ENCODE peak calls at places on chromosomes 2 and 18, in eight cellular contexts. N, D, Q, Y, F, B, U and R are unnamed samples.

GRCh38 chr2:228986961-228987360 is 284.1 kb downstream of the PID1 start:
- DNase-seq in N (no peak), D (no peak), Q (peak), Y (no peak), F (no peak), B (no peak), U (peak), R (no peak)

GRCh38 chr2:25825238-25825637 is 53.0 kb downstream of the ASXL2 start:
- DNase-seq in N (no peak), D (peak), Q (no peak), Y (no peak), F (no peak), B (peak), U (no peak), R (no peak)

GRCh38 chr2:241007880-241008710 is 9.7 kb downstream of the SNED1 start:
- DNase-seq in N (no peak), D (no peak), Q (no peak), Y (no peak), F (no peak), B (no peak), U (no peak), R (peak)

GRCh38 chr2:43340945-43341356 is 114.5 kb upstream of the ZFP36L2 start:
- DNase-seq in N (no peak), D (no peak), Q (peak), Y (no peak), F (no peak), B (no peak), U (peak), R (no peak)

GRCh38 chr18:77634495-77634894 is 384.8 kb downstream of the GALR1 start:
- DNase-seq in N (no peak), D (no peak), Q (no peak), Y (no peak), F (no peak), B (no peak), U (no peak), R (no peak)

GRCh38 chr2:68465081-68465916 is 1.8 kb downstream of the FBXO48 start:
- DNase-seq in N (no peak), D (peak), Q (peak), Y (no peak), F (no peak), B (no peak), U (no peak), R (no peak)

GRCh38 chr2:3588084-3588483 is 6.8 kb upstream of the COLEC11 start:
- DNase-seq in N (no peak), D (no peak), Q (no peak), Y (no peak), F (no peak), B (no peak), U (no peak), R (no peak)

GRCh38 chr2:211468881-211469280 is 912.5 kb downstream of the CPS1 start:
- DNase-seq in N (no peak), D (no peak), Q (no peak), Y (no peak), F (no peak), B (no peak), U (no peak), R (no peak)

GRCh38 chr18:9855686-9856085 is 30.1 kb upstream of the TXNDC2 start:
- DNase-seq in N (no peak), D (no peak), Q (no peak), Y (no peak), F (no peak), B (no peak), U (no peak), R (no peak)

GRCh38 chr2:223779877-223780276 is 57.5 kb downstream of the AP1S3 start:
- DNase-seq in N (peak), D (peak), Q (peak), Y (no peak), F (no peak), B (peak), U (peak), R (no peak)

GRCh38 chr18:57533399-57533884 is 53.1 kb downstream of the FECH start:
- DNase-seq in N (peak), D (no peak), Q (no peak), Y (no peak), F (no peak), B (no peak), U (no peak), R (peak)

GRCh38 chr2:85796046-85796548 is 42.3 kb downstream of the ATOH8 start:
- DNase-seq in N (no peak), D (no peak), Q (no peak), Y (no peak), F (no peak), B (no peak), U (no peak), R (peak)

GRCh38 chr2:9364791-9365497 is 58.4 kb downstream of the ITGB1BP1 start:
- DNase-seq in N (no peak), D (no peak), Q (peak), Y (no peak), F (no peak), B (no peak), U (no peak), R (no peak)

GRCh38 chr2:20506281-20506685 is 59.4 kb downstream of the RHOB start:
- DNase-seq in N (no peak), D (no peak), Q (peak), Y (no peak), F (no peak), B (no peak), U (peak), R (no peak)

GRCh38 chr2:95272299-95272751 is 1.9 kb upstream of the PROM2 start:
- DNase-seq in N (no peak), D (no peak), Q (no peak), Y (no peak), F (peak), B (no peak), U (no peak), R (no peak)

GRCh38 chr2:126913881-126914495 is 15.3 kb downstream of the TEX51 start:
- DNase-seq in N (no peak), D (no peak), Q (no peak), Y (no peak), F (no peak), B (no peak), U (no peak), R (no peak)

GRCh38 chr2:128227862-128228261 is 90.8 kb downstream of the HS6ST1 start:
- DNase-seq in N (no peak), D (no peak), Q (no peak), Y (no peak), F (no peak), B (no peak), U (no peak), R (no peak)

GRCh38 chr2:4674007-4674406 is 970.6 kb downstream of the DCDC2C start:
- DNase-seq in N (no peak), D (peak), Q (no peak), Y (no peak), F (no peak), B (no peak), U (peak), R (no peak)

GRCh38 chr2:120653026-120653425 is 82.6 kb upstream of the GLI2 start:
- DNase-seq in N (no peak), D (no peak), Q (peak), Y (no peak), F (no peak), B (no peak), U (no peak), R (no peak)

GRCh38 chr2:164826293-164827243 is 15.1 kb downstream of the COBLL1 start:
- DNase-seq in N (no peak), D (no peak), Q (peak), Y (no peak), F (peak), B (no peak), U (peak), R (peak)

GRCh38 chr2:45700407-45701013 is 49.0 kb downstream of the PRKCE start:
- DNase-seq in N (no peak), D (no peak), Q (no peak), Y (no peak), F (no peak), B (no peak), U (no peak), R (no peak)

GRCh38 chr18:49682301-49683190 is 120.7 kb downstream of the LIPG start:
- DNase-seq in N (no peak), D (no peak), Q (peak), Y (no peak), F (no peak), B (no peak), U (no peak), R (no peak)

GRCh38 chr2:223041527-223042109 is 10.4 kb upstream of the KCNE4 start:
- DNase-seq in N (peak), D (no peak), Q (peak), Y (no peak), F (peak), B (no peak), U (peak), R (peak)

GRCh38 chr2:43165378-43166025 is 60.9 kb downstream of the ZFP36L2 start:
- DNase-seq in N (no peak), D (no peak), Q (no peak), Y (no peak), F (no peak), B (no peak), U (no peak), R (no peak)

GRCh38 chr2:40369619-40370397 is 82.1 kb downstream of the SLC8A1 start:
- DNase-seq in N (no peak), D (no peak), Q (peak), Y (no peak), F (no peak), B (no peak), U (no peak), R (no peak)

GRCh38 chr2:63814114-63814513 is 27.6 kb upstream of the UGP2 start:
- DNase-seq in N (no peak), D (no peak), Q (peak), Y (no peak), F (no peak), B (no peak), U (no peak), R (no peak)

GRCh38 chr18:5630766-5631413 is 87.1 kb upstream of the EPB41L3 start:
- DNase-seq in N (no peak), D (no peak), Q (no peak), Y (no peak), F (peak), B (no peak), U (no peak), R (peak)

GRCh38 chr2:113328043-113328442 is 49.3 kb upstream of the PAX8 start:
- DNase-seq in N (no peak), D (no peak), Q (no peak), Y (no peak), F (no peak), B (no peak), U (no peak), R (no peak)

GRCh38 chr2:233919938-233920337 is 2.8 kb downstream of the TRPM8 start:
- DNase-seq in N (no peak), D (peak), Q (peak), Y (no peak), F (no peak), B (no peak), U (peak), R (no peak)

GRCh38 chr18:24033644-24034412 is 19.3 kb downstream of the TTC39C start:
- DNase-seq in N (no peak), D (no peak), Q (no peak), Y (no peak), F (no peak), B (no peak), U (no peak), R (no peak)

GRCh38 chr2:45370367-45370766 is 240.7 kb downstream of the SRBD1 start:
- DNase-seq in N (no peak), D (no peak), Q (peak), Y (no peak), F (no peak), B (no peak), U (no peak), R (no peak)

GRCh38 chr18:51236225-51236624 is 38.7 kb upstream of the MEX3C start:
- DNase-seq in N (no peak), D (no peak), Q (peak), Y (no peak), F (no peak), B (no peak), U (peak), R (no peak)

GRCh38 chr18:79574938-79575525 is 104.6 kb upstream of the CTDP1 start:
- DNase-seq in N (no peak), D (no peak), Q (no peak), Y (no peak), F (no peak), B (peak), U (no peak), R (no peak)

GRCh38 chr2:16067444-16068232 is 127.3 kb downstream of the MYCN start:
- DNase-seq in N (no peak), D (no peak), Q (no peak), Y (no peak), F (no peak), B (no peak), U (no peak), R (no peak)